ENCODE peak calls at places on chromosomes 5 and 9, in four cellular contexts. C is tibial artery, I is posterior cingulate gyrus, Y is NCI-H226. N is an unnamed sample.

GRCh38 chr9:127066775-127067111 is 55.7 kb downstream of the ANGPTL2 start:
- DNase-seq in I (no peak), C (no peak), Y (peak), N (no peak)

GRCh38 chr9:80449513-80449912 is 877.7 kb downstream of the TLE4 start:
- DNase-seq in Y (no peak), I (no peak), C (no peak), N (no peak)

GRCh38 chr5:127417534-127417933 is 99.9 kb upstream of the PRRC1 start:
- DNase-seq in C (no peak), Y (no peak), I (no peak), N (no peak)

GRCh38 chr5:138504799-138505198 is 38.2 kb downstream of the ETF1 start:
- DNase-seq in I (no peak), Y (no peak), C (peak), N (no peak)

GRCh38 chr5:106380736-106381135 is 1290.0 kb downstream of the EFNA5 start:
- DNase-seq in C (no peak), Y (peak), I (no peak), N (no peak)

GRCh38 chr9:132973713-132974112 is 4.8 kb upstream of the GFI1B start:
- DNase-seq in I (no peak), Y (no peak), C (no peak), N (no peak)

GRCh38 chr9:126506361-126507317 is 107.1 kb upstream of the LMX1B start:
- DNase-seq in C (peak), Y (no peak), I (no peak), N (no peak)

GRCh38 chr9:93670208-93671029 is 94.0 kb downstream of the PHF2 start:
- DNase-seq in Y (no peak), I (no peak), C (peak), N (no peak)